ENCODE peak calls at places on chromosomes 12 and 14, in five cellular contexts. One of them, this sample, is unnamed.

GRCh38 chr14:25056688-25057078 is 6.7 kb upstream of the STXBP6 start:
- DNase-seq in WERI-Rb-1: no peak
- DNase-seq in heart left ventricle: no peak
- DNase-seq in stomach: no peak
- DNase-seq in HCT116: no peak
- DNase-seq in this sample: no peak

GRCh38 chr12:2959194-2959507 is at the start of gene TEAD4:
- DNase-seq in stomach: peak
- DNase-seq in WERI-Rb-1: peak
- DNase-seq in heart left ventricle: peak
- DNase-seq in HCT116: peak
- DNase-seq in this sample: no peak

GRCh38 chr14:23055147-23055550 is 2.2 kb downstream of the CDH24 start:
- DNase-seq in HCT116: no peak
- DNase-seq in stomach: no peak
- DNase-seq in heart left ventricle: no peak
- DNase-seq in WERI-Rb-1: no peak
- DNase-seq in this sample: no peak

GRCh38 chr12:132925597-132926416 is 30.3 kb downstream of the ZNF605 start:
- DNase-seq in heart left ventricle: no peak
- DNase-seq in WERI-Rb-1: no peak
- DNase-seq in stomach: no peak
- DNase-seq in HCT116: no peak
- DNase-seq in this sample: no peak

GRCh38 chr12:103840399-103840880 is 594 bp downstream of the NT5DC3 start:
- DNase-seq in stomach: no peak
- DNase-seq in heart left ventricle: peak
- DNase-seq in HCT116: no peak
- DNase-seq in WERI-Rb-1: no peak
- DNase-seq in this sample: no peak

GRCh38 chr12:62758216-62758615 is 176.7 kb downstream of the PPM1H start:
- DNase-seq in HCT116: no peak
- DNase-seq in heart left ventricle: no peak
- DNase-seq in stomach: no peak
- DNase-seq in WERI-Rb-1: no peak
- DNase-seq in this sample: peak

GRCh38 chr12:3034067-3034750 is 43.0 kb upstream of the TSPAN9 start:
- DNase-seq in stomach: peak
- DNase-seq in heart left ventricle: peak
- DNase-seq in WERI-Rb-1: peak
- DNase-seq in HCT116: peak
- DNase-seq in this sample: no peak

GRCh38 chr12:38783304-38783703 is 122.1 kb downstream of the CPNE8 start:
- DNase-seq in HCT116: no peak
- DNase-seq in heart left ventricle: no peak
- DNase-seq in WERI-Rb-1: no peak
- DNase-seq in stomach: no peak
- DNase-seq in this sample: no peak

GRCh38 chr14:65204056-65204455 is 101.7 kb upstream of the MAX start:
- DNase-seq in WERI-Rb-1: no peak
- DNase-seq in heart left ventricle: no peak
- DNase-seq in HCT116: no peak
- DNase-seq in stomach: no peak
- DNase-seq in this sample: no peak

GRCh38 chr14:100567009-100567876 is 20.0 kb downstream of the BEGAIN start:
- DNase-seq in HCT116: no peak
- DNase-seq in WERI-Rb-1: no peak
- DNase-seq in heart left ventricle: no peak
- DNase-seq in stomach: no peak
- DNase-seq in this sample: no peak

GRCh38 chr12:115922952-115923564 is 354.4 kb downstream of the MED13L start:
- DNase-seq in WERI-Rb-1: no peak
- DNase-seq in stomach: no peak
- DNase-seq in HCT116: no peak
- DNase-seq in heart left ventricle: no peak
- DNase-seq in this sample: no peak

GRCh38 chr12:58919271-58920101 is 818 bp downstream of the LRIG3 start:
- DNase-seq in heart left ventricle: no peak
- DNase-seq in WERI-Rb-1: peak
- DNase-seq in HCT116: no peak
- DNase-seq in stomach: no peak
- DNase-seq in this sample: no peak

GRCh38 chr12:85007836-85008235 is 28.2 kb downstream of the TSPAN19 start:
- DNase-seq in WERI-Rb-1: no peak
- DNase-seq in HCT116: no peak
- DNase-seq in stomach: no peak
- DNase-seq in heart left ventricle: no peak
- DNase-seq in this sample: no peak

GRCh38 chr12:54262403-54262925 is 17.5 kb downstream of the CBX5 start:
- DNase-seq in WERI-Rb-1: peak
- DNase-seq in heart left ventricle: no peak
- DNase-seq in HCT116: no peak
- DNase-seq in stomach: no peak
- DNase-seq in this sample: no peak

GRCh38 chr12:21551811-21552469 is 25.8 kb downstream of the SPX start:
- DNase-seq in WERI-Rb-1: peak
- DNase-seq in heart left ventricle: peak
- DNase-seq in HCT116: no peak
- DNase-seq in stomach: no peak
- DNase-seq in this sample: no peak

GRCh38 chr12:32671930-32672785 is 6.9 kb upstream of the DNM1L start:
- DNase-seq in HCT116: peak
- DNase-seq in heart left ventricle: peak
- DNase-seq in stomach: peak
- DNase-seq in WERI-Rb-1: peak
- DNase-seq in this sample: peak

GRCh38 chr12:58171914-58172313 is 230.5 kb downstream of the ATP23 start:
- DNase-seq in WERI-Rb-1: no peak
- DNase-seq in HCT116: no peak
- DNase-seq in heart left ventricle: no peak
- DNase-seq in stomach: peak
- DNase-seq in this sample: peak

GRCh38 chr12:46674818-46675217 is 151.0 kb downstream of the SLC38A4 start:
- DNase-seq in WERI-Rb-1: no peak
- DNase-seq in stomach: no peak
- DNase-seq in heart left ventricle: no peak
- DNase-seq in HCT116: no peak
- DNase-seq in this sample: no peak

GRCh38 chr12:48925218-48925871 is at the start of gene FKBP11:
- DNase-seq in WERI-Rb-1: peak
- DNase-seq in stomach: peak
- DNase-seq in HCT116: no peak
- DNase-seq in heart left ventricle: peak
- DNase-seq in this sample: no peak

GRCh38 chr12:95582230-95583058 is 31.2 kb upstream of the USP44 start:
- DNase-seq in heart left ventricle: no peak
- DNase-seq in stomach: no peak
- DNase-seq in HCT116: peak
- DNase-seq in WERI-Rb-1: no peak
- DNase-seq in this sample: peak

GRCh38 chr12:112965643-112966042 is 12.7 kb upstream of the OAS2 start:
- DNase-seq in stomach: no peak
- DNase-seq in heart left ventricle: no peak
- DNase-seq in WERI-Rb-1: no peak
- DNase-seq in HCT116: no peak
- DNase-seq in this sample: no peak

GRCh38 chr12:51281202-51281924 is 11.1 kb upstream of the SMAGP start:
- DNase-seq in HCT116: no peak
- DNase-seq in heart left ventricle: no peak
- DNase-seq in WERI-Rb-1: no peak
- DNase-seq in stomach: no peak
- DNase-seq in this sample: no peak

GRCh38 chr14:49505026-49505766 is 81.0 kb downstream of the RPS29 start:
- DNase-seq in heart left ventricle: no peak
- DNase-seq in HCT116: peak
- DNase-seq in WERI-Rb-1: no peak
- DNase-seq in stomach: no peak
- DNase-seq in this sample: no peak

GRCh38 chr12:11746024-11746771 is 96.7 kb downstream of the ETV6 start:
- DNase-seq in HCT116: no peak
- DNase-seq in heart left ventricle: no peak
- DNase-seq in WERI-Rb-1: no peak
- DNase-seq in stomach: no peak
- DNase-seq in this sample: no peak

GRCh38 chr12:52452101-52452500 is at the start of gene KRT6B:
- DNase-seq in WERI-Rb-1: no peak
- DNase-seq in stomach: no peak
- DNase-seq in heart left ventricle: no peak
- DNase-seq in HCT116: no peak
- DNase-seq in this sample: no peak

GRCh38 chr12:104516821-104517220 is 60.1 kb downstream of the CHST11 start:
- DNase-seq in stomach: no peak
- DNase-seq in heart left ventricle: no peak
- DNase-seq in HCT116: no peak
- DNase-seq in WERI-Rb-1: no peak
- DNase-seq in this sample: no peak

GRCh38 chr14:87745507-87746118 is 247.4 kb downstream of the GALC start:
- DNase-seq in HCT116: peak
- DNase-seq in stomach: no peak
- DNase-seq in WERI-Rb-1: peak
- DNase-seq in heart left ventricle: no peak
- DNase-seq in this sample: peak

GRCh38 chr12:101552277-101552676 is 42.5 kb upstream of the MYBPC1 start:
- DNase-seq in HCT116: no peak
- DNase-seq in heart left ventricle: no peak
- DNase-seq in WERI-Rb-1: no peak
- DNase-seq in stomach: no peak
- DNase-seq in this sample: peak

GRCh38 chr12:8709124-8709830 is 11.5 kb downstream of the RIMKLB start:
- DNase-seq in heart left ventricle: peak
- DNase-seq in HCT116: no peak
- DNase-seq in stomach: peak
- DNase-seq in WERI-Rb-1: no peak
- DNase-seq in this sample: no peak

GRCh38 chr14:74596747-74597456 is 15.1 kb downstream of the LTBP2 start:
- DNase-seq in WERI-Rb-1: no peak
- DNase-seq in HCT116: no peak
- DNase-seq in stomach: no peak
- DNase-seq in heart left ventricle: no peak
- DNase-seq in this sample: peak

GRCh38 chr12:63982787-63983186 is 138.3 kb downstream of the SRGAP1 start:
- DNase-seq in WERI-Rb-1: no peak
- DNase-seq in heart left ventricle: no peak
- DNase-seq in stomach: no peak
- DNase-seq in HCT116: no peak
- DNase-seq in this sample: no peak

GRCh38 chr12:53244337-53244736 is 12.3 kb upstream of the RARG start:
- DNase-seq in stomach: no peak
- DNase-seq in HCT116: no peak
- DNase-seq in WERI-Rb-1: no peak
- DNase-seq in heart left ventricle: no peak
- DNase-seq in this sample: no peak

GRCh38 chr14:54503476-54503875 is 6.2 kb upstream of the CGRRF1 start:
- DNase-seq in WERI-Rb-1: peak
- DNase-seq in HCT116: peak
- DNase-seq in stomach: no peak
- DNase-seq in heart left ventricle: no peak
- DNase-seq in this sample: no peak
- TF ChIP-seq CTCF in WERI-Rb-1: peak
- TF ChIP-seq CTCF in HCT116: peak
- TF ChIP-seq CTCF in stomach: no peak
- TF ChIP-seq CTCF in heart left ventricle: peak
- TF ChIP-seq CTCF in this sample: peak

DNA sequence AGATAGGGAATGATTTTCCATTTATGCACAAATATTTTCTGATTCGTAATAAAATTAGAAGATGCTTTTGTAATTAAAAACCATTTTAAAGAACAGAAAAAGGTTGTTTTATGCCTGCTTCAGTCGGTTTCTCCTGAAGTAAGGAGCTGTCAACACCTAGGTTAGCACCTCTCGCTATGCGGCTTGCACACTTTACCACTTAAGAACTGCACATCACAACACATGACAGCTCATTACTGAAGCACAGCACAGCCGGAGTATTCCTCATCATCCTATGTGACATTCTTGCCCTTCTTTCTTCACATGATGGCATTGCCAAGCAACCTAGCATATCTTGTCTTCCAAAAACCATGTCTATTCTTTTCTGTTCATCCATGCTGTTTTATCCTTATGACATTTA is 5.4 kb upstream of the WIF1 start:
- DNase-seq in WERI-Rb-1: no peak
- DNase-seq in HCT116: no peak
- DNase-seq in stomach: no peak
- DNase-seq in heart left ventricle: no peak
- DNase-seq in this sample: no peak
- TF ChIP-seq CTCF in WERI-Rb-1: no peak
- TF ChIP-seq CTCF in HCT116: no peak
- TF ChIP-seq CTCF in stomach: no peak
- TF ChIP-seq CTCF in heart left ventricle: no peak
- TF ChIP-seq CTCF in this sample: no peak

GRCh38 chr12:110906088-110906487 is 14.3 kb downstream of the MYL2 start:
- DNase-seq in stomach: no peak
- DNase-seq in HCT116: no peak
- DNase-seq in WERI-Rb-1: no peak
- DNase-seq in heart left ventricle: no peak
- DNase-seq in this sample: no peak
- TF ChIP-seq CTCF in stomach: no peak
- TF ChIP-seq CTCF in HCT116: peak
- TF ChIP-seq CTCF in WERI-Rb-1: no peak
- TF ChIP-seq CTCF in heart left ventricle: no peak
- TF ChIP-seq CTCF in this sample: no peak

GRCh38 chr14:61561144-61561543 is 134.2 kb upstream of the HIF1A start:
- DNase-seq in stomach: no peak
- DNase-seq in heart left ventricle: no peak
- DNase-seq in HCT116: no peak
- DNase-seq in WERI-Rb-1: no peak
- DNase-seq in this sample: no peak
- TF ChIP-seq CTCF in stomach: no peak
- TF ChIP-seq CTCF in heart left ventricle: no peak
- TF ChIP-seq CTCF in HCT116: no peak
- TF ChIP-seq CTCF in WERI-Rb-1: no peak
- TF ChIP-seq CTCF in this sample: peak